ENCODE peak calls at places on chromosomes 3 and 15, in ten cellular contexts. Q, Y, K, M, T, I, Z, D, X and F are unnamed samples.

GRCh38 chr3:148464246-148464645 is 233.5 kb upstream of the AGTR1 start:
- DNase-seq in Y (peak), I (no peak), Q (no peak), D (no peak), Z (no peak), T (no peak), M (no peak), X (no peak), K (no peak), F (no peak)

GRCh38 chr3:7897643-7898042 is 604.0 kb upstream of the LMCD1 start:
- DNase-seq in Q (no peak), D (no peak), T (no peak), M (no peak), K (no peak), Y (no peak), X (no peak), Z (no peak), I (no peak), F (no peak)

GRCh38 chr3:134340362-134340997 is 33.8 kb downstream of the AMOTL2 start:
- DNase-seq in I (no peak), K (no peak), Z (no peak), Q (no peak), X (no peak), Y (peak), D (no peak), M (no peak), T (no peak), F (no peak)

GRCh38 chr3:99484871-99485270 is 153.5 kb upstream of the COL8A1 start:
- DNase-seq in T (no peak), I (no peak), D (no peak), Z (no peak), M (no peak), X (no peak), Y (peak), K (no peak), Q (no peak), F (no peak)

GRCh38 chr3:64161481-64161952 is 63.7 kb downstream of the PRICKLE2 start:
- DNase-seq in Z (no peak), Y (no peak), M (peak), Q (no peak), K (no peak), T (no peak), X (no peak), I (no peak), D (no peak), F (no peak)

GRCh38 chr15:65841121-65841930 is 28.0 kb upstream of the RAB11A start:
- DNase-seq in Q (no peak), T (no peak), D (no peak), K (no peak), Y (peak), M (no peak), I (peak), X (no peak), Z (no peak), F (no peak)

GRCh38 chr15:84844964-84845363 is 27.8 kb downstream of the ALPK3 start:
- DNase-seq in Z (no peak), Y (no peak), T (no peak), D (no peak), K (no peak), Q (no peak), X (no peak), I (no peak), M (no peak), F (no peak)

GRCh38 chr3:184005981-184006507 is 11.6 kb downstream of the ABCC5 start:
- DNase-seq in I (peak), Q (peak), K (peak), Y (peak), M (peak), T (no peak), X (no peak), Z (no peak), D (peak), F (peak)

GRCh38 chr15:91516866-91517265 is 336.6 kb upstream of the SLCO3A1 start:
- DNase-seq in D (no peak), I (no peak), M (no peak), T (no peak), X (no peak), Y (no peak), Q (no peak), Z (no peak), K (no peak), F (no peak)

GRCh38 chr15:50487287-50487686 is 59.2 kb downstream of the USP50 start:
- DNase-seq in Y (no peak), Z (no peak), K (no peak), T (no peak), Q (no peak), M (no peak), I (no peak), X (no peak), D (no peak), F (no peak)

GRCh38 chr15:69305204-69305931 is 6.7 kb downstream of the PAQR5 start:
- DNase-seq in Q (no peak), D (no peak), I (peak), Z (no peak), M (no peak), K (no peak), T (no peak), Y (peak), X (no peak), F (no peak)